ENCODE peak calls at places on chromosome 2, in six cellular contexts. W, X, I, T, O and A are unnamed samples.
A peak's percentile ranks its signal among the peaks of the same experiment; 100 is the strongest.

GRCh38 chr2:241720560-241720959 is 13.9 kb upstream of the D2HGDH start:
- DNase-seq in I (no peak), T (no peak), W (no peak), O (no peak), X (no peak), A (no peak)

GRCh38 chr2:176079851-176080539 is 3.8 kb downstream of the EVX2 start:
- DNase-seq in W (peak; percentile 54), I (peak; percentile 88), O (no peak), X (no peak), T (no peak), A (no peak)

GRCh38 chr2:207274541-207274940 is 108.8 kb upstream of the KLF7 start:
- DNase-seq in O (no peak), T (no peak), W (peak; percentile 30), I (no peak), X (no peak), A (no peak)

GRCh38 chr2:221370076-221370941 is 201.8 kb downstream of the EPHA4 start:
- DNase-seq in X (peak; percentile 9), T (no peak), W (no peak), I (no peak), O (no peak), A (no peak)

GRCh38 chr2:234081970-234082822 is 31.7 kb downstream of the SPP2 start:
- DNase-seq in X (no peak), W (no peak), O (no peak), T (peak; percentile 87), I (no peak), A (peak; percentile 90)

GRCh38 chr2:43278683-43279220 is 52.3 kb upstream of the ZFP36L2 start:
- DNase-seq in X (no peak), W (no peak), I (no peak), T (no peak), O (no peak), A (no peak)

GRCh38 chr2:157830696-157831570 is 45.2 kb downstream of the ACVR1 start:
- DNase-seq in W (peak; percentile 97), I (no peak), X (no peak), O (peak; percentile 21), T (peak; percentile 46), A (no peak)

GRCh38 chr2:196131384-196131861 is 40.0 kb downstream of the STK17B start:
- DNase-seq in O (no peak), X (peak; percentile 16), I (no peak), W (peak; percentile 59), T (no peak), A (no peak)

GRCh38 chr2:109631741-109632140 is 17.6 kb downstream of the SOWAHC start:
- DNase-seq in X (no peak), I (no peak), O (no peak), T (no peak), W (no peak), A (no peak)

GRCh38 chr2:180291552-180292421 is 284.7 kb upstream of the CWC22 start:
- DNase-seq in O (no peak), W (peak; percentile 73), X (no peak), I (no peak), T (no peak), A (no peak)

GRCh38 chr2:149573760-149574159 is 13.8 kb downstream of the MMADHC start:
- DNase-seq in X (no peak), T (no peak), O (no peak), I (no peak), W (peak; percentile 24), A (no peak)

GRCh38 chr2:227237786-227238185 is 73.4 kb downstream of the COL4A3 start:
- DNase-seq in T (no peak), O (no peak), X (no peak), W (no peak), I (no peak), A (no peak)

GRCh38 chr2:171541202-171541884 is 19.1 kb downstream of the CYBRD1 start:
- DNase-seq in T (no peak), O (no peak), X (no peak), W (no peak), I (no peak), A (no peak)

GRCh38 chr2:207828361-207829057 is 58.8 kb upstream of the FZD5 start:
- DNase-seq in I (no peak), O (no peak), T (peak; percentile 75), X (no peak), W (peak; percentile 14), A (no peak)

GRCh38 chr2:224160917-224161316 is 121.8 kb upstream of the SERPINE2 start:
- DNase-seq in I (no peak), O (no peak), W (peak; percentile 69), X (peak; percentile 29), T (no peak), A (no peak)

GRCh38 chr2:158969717-158970521 is 1.5 kb downstream of the TANC1 start:
- DNase-seq in I (no peak), O (no peak), W (peak; percentile 9), T (peak; percentile 59), X (peak; percentile 48), A (no peak)

GRCh38 chr2:82494744-82495143 is 1964.3 kb downstream of the SUCLG1 start:
- DNase-seq in O (no peak), X (no peak), I (no peak), W (no peak), T (no peak), A (no peak)

GRCh38 chr2:96861074-96861473 is 3.3 kb upstream of the ANKRD39 start:
- DNase-seq in T (no peak), X (no peak), O (no peak), W (no peak), I (peak; percentile 79), A (no peak)

GRCh38 chr2:1561793-1562521 is 148.7 kb downstream of the TPO start:
- DNase-seq in I (peak; percentile 59), W (no peak), X (peak; percentile 47), T (no peak), O (no peak), A (no peak)

DNA sequence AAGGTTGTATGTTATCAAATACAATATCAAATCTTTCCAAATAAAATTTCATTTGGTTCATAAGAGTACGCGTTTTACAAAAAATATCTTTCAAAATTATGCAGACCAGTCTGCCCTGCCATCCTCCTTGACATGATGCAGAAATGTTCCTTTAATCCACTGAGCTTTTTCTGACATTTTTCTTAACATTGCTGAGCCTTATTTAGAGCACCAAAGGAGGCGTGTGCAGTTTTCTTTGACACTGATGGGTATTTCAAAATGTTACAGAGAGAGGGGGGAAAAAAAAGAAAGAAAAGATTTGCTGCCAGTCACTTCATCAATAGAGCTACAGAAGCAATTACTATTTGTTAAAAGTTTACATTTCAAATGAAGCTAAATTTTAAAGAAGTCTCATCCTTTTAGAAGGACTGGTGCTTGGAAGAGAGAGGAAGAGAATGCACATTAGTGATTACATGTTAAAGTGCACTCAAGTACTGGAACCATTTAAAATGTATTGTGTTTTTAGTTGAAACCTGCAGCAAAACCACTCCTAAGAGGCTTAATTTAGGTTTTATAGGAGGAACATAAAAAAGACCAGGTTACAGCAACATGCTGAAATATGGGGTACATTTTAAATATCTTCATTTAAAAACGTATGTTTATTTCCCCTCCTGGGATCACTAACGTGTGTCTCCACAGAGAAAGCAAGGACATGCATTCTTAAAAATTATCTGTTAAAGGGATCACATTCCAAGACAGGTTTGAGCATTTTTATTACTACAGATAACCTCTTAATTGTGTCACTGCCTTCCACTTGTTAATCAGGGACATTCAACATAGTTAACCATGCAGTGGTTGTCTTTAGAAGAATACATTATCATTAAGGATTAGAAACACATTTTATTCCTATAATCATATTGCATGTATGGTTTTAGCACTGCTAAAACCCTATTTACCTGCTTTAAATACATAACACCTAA is 258.4 kb downstream of the MEIS1 start:
- DNase-seq in O (no peak), T (no peak), X (no peak), I (no peak), W (no peak), A (no peak)
- H3K4me3 ChIP-seq in O (no peak overlapping the region), T (no peak overlapping the region), X (no peak overlapping the region), I (no peak overlapping the region), W (no peak overlapping the region), A (no peak overlapping the region)

DNA sequence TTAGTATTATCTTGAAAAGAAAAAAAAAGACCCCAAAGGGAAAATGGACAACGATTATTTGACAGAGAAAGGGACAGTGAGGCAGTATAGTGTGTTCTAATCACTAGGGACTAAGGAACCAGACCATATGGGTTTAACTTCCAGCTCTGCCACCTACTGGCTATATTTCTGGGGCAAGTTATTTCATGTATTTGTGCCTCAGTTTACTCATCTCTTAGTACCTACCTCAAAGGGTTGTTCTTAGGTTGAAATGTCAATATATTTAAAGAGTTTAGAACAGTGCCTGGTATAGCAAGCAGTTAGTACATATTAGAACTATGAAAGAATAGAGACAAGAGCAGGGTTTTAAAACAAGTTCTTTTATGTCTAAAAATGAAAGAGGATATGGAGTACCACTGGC is 42.7 kb downstream of the PRKD3 start:
- DNase-seq in I (no peak), O (no peak), W (no peak), X (no peak), T (no peak), A (no peak)
- TF ChIP-seq CTCF in I (no peak), O (no peak), W (peak; percentile 8), X (no peak), T (no peak), A (no peak)

DNA sequence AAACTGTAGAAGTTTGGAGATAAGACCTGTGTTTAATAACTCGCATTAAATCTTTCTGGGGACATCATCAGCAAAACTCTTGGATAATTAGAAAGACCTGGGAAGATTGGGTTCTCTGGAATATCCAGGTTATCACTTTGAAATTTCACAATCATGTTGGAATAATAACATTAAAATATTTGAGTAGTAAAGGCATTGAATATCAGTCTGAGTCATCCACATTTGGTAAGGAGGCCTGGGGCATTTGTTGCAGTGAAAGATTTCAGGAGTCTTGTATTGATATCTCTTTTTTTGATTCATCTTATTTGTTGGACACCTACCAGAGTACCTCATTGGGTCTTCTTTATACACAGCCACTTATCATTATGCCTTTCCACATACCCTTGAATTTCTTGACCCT is 95.9 kb downstream of the EPB41L5 start:
- DNase-seq in W (peak; percentile 57), X (no peak), O (no peak), I (no peak), T (no peak), A (no peak)
- H3K4me3 ChIP-seq in W (no peak overlapping the region), X (no peak overlapping the region), O (no peak overlapping the region), I (no peak overlapping the region), T (no peak overlapping the region), A (peak overlapping the region; percentile 21)

GRCh38 chr2:3377612-3378432 is at the start of gene EIPR1:
- DNase-seq in I (peak; percentile 98), O (peak; percentile 97), X (peak; percentile 98), W (peak; percentile 98), T (peak; percentile 96), A (peak; percentile 95)
- TF ChIP-seq CTCF in I (no peak), O (no peak), X (no peak), W (no peak), T (peak; percentile 51), A (no peak)

DNA sequence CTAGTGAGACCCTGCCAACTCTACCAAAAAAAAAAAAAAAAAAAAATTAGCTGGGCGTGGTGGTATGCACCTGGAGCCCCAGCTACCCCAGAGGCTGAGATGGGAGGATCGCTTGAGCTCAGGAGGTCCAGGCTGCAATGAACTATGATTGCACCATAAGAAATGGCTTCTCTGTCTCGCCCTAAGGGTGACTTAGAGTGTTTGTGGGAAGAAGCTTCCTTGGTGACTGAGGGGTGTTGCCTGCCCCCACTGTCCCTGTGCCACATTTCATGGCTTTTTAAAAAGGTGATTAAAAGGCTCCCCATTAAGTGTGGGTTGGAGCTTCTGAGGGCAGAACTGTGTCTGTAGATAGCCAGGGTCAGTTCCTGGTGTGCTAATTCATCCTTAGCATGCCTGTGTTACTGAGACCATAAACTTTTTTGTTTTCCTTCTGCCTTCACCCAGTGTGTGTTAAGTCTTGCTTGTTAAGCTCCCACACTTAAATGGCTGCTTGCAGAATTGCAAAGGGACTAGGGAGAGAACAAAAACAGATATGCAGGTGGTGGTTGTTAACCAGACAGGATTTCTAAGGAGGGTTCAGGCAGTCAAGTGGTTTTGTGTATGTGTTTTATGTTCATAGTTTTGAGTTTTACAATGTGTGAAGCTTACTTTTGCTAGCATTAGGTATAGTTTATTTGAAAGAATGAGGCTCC is 14.3 kb downstream of the CERS6 start:
- DNase-seq in T (no peak), W (no peak), O (no peak), I (no peak), X (no peak), A (no peak)
- H3K4me3 ChIP-seq in T (no peak overlapping the region), W (no peak overlapping the region), O (no peak overlapping the region), I (no peak overlapping the region), X (no peak overlapping the region), A (no peak overlapping the region)